ENCODE peak calls at places on chromosome 16, in five cellular contexts. X, U, S, D and E are unnamed samples.

GRCh38 chr16:86319871-86320270 is 190.5 kb upstream of the FOXF1 start:
- DNase-seq in X (peak), U (no peak), S (no peak), D (no peak), E (no peak)

GRCh38 chr16:24442631-24443030 is 96.7 kb upstream of the RBBP6 start:
- DNase-seq in X (no peak), U (no peak), S (no peak), D (no peak), E (no peak)

GRCh38 chr16:57955572-57955971 is 15.4 kb downstream of the CNGB1 start:
- DNase-seq in X (no peak), U (no peak), S (no peak), D (no peak), E (peak)

GRCh38 chr16:85048921-85049562 is 21.4 kb downstream of the KIAA0513 start:
- DNase-seq in X (no peak), U (no peak), S (no peak), D (no peak), E (no peak)

GRCh38 chr16:66578596-66579531 is at the start of gene CMTM2:
- DNase-seq in X (peak), U (no peak), S (no peak), D (no peak), E (no peak)

GRCh38 chr16:1979271-1980025 is 1.8 kb downstream of the NOXO1 start:
- DNase-seq in X (no peak), U (no peak), S (no peak), D (no peak), E (peak)

GRCh38 chr16:2529961-2530628 is 1.1 kb downstream of the CEMP1 start:
- DNase-seq in X (no peak), U (no peak), S (no peak), D (no peak), E (no peak)

GRCh38 chr16:23225634-23226033 is 43.1 kb downstream of the SCNN1G start:
- DNase-seq in X (no peak), U (no peak), S (no peak), D (no peak), E (no peak)

GRCh38 chr16:89722392-89723278 is 1.3 kb downstream of the ZNF276 start:
- DNase-seq in X (peak), U (no peak), S (peak), D (peak), E (no peak)

GRCh38 chr16:84970447-84971127 is 40.7 kb downstream of the ZDHHC7 start:
- DNase-seq in X (peak), U (peak), S (peak), D (peak), E (peak)

GRCh38 chr16:80144191-80144590 is 396.6 kb upstream of the DYNLRB2 start:
- DNase-seq in X (no peak), U (no peak), S (no peak), D (no peak), E (no peak)

GRCh38 chr16:24497405-24497804 is 42.0 kb upstream of the RBBP6 start:
- DNase-seq in X (no peak), U (peak), S (no peak), D (no peak), E (no peak)

GRCh38 chr16:49399594-49400364 is 26.2 kb downstream of the C16orf78 start:
- DNase-seq in X (no peak), U (no peak), S (no peak), D (no peak), E (no peak)

GRCh38 chr16:50235581-50235980 is 30.8 kb upstream of the ADCY7 start:
- DNase-seq in X (no peak), U (no peak), S (no peak), D (no peak), E (no peak)

GRCh38 chr16:14199624-14200023 is 128.5 kb downstream of the MRTFB start:
- DNase-seq in X (no peak), U (peak), S (no peak), D (no peak), E (no peak)

GRCh38 chr16:87207509-87207908 is 109.7 kb downstream of the C16orf95 start:
- DNase-seq in X (no peak), U (peak), S (no peak), D (no peak), E (no peak)

GRCh38 chr16:12767897-12768296 is 35.8 kb downstream of the CPPED1 start:
- DNase-seq in X (no peak), U (no peak), S (no peak), D (no peak), E (no peak)

GRCh38 chr16:79372504-79373184 is 227.9 kb downstream of the MAF start:
- DNase-seq in X (no peak), U (no peak), S (no peak), D (no peak), E (no peak)

GRCh38 chr16:2692251-2692947 is 10.1 kb downstream of the KCTD5 start:
- DNase-seq in X (no peak), U (no peak), S (peak), D (no peak), E (no peak)

GRCh38 chr16:11076259-11077018 is 132.1 kb downstream of the CLEC16A start:
- DNase-seq in X (no peak), U (no peak), S (no peak), D (no peak), E (no peak)

GRCh38 chr16:24036614-24037013 is 200.8 kb downstream of the PRKCB start:
- DNase-seq in X (peak), U (peak), S (peak), D (no peak), E (peak)

GRCh38 chr16:50202926-50203624 is 50.0 kb downstream of the TENT4B start:
- DNase-seq in X (no peak), U (peak), S (no peak), D (no peak), E (no peak)

GRCh38 chr16:35011-35775 is 18.2 kb downstream of the POLR3K start:
- DNase-seq in X (no peak), U (no peak), S (no peak), D (no peak), E (no peak)

GRCh38 chr16:55703003-55704001 is 47.5 kb downstream of the SLC6A2 start:
- DNase-seq in X (peak), U (peak), S (no peak), D (no peak), E (no peak)

GRCh38 chr16:56653218-56653617 is 1.5 kb downstream of the MT1B start:
- DNase-seq in X (no peak), U (no peak), S (no peak), D (no peak), E (no peak)

GRCh38 chr16:57239089-57239488 is 6.0 kb upstream of the ARL2BP start:
- DNase-seq in X (no peak), U (peak), S (no peak), D (no peak), E (no peak)

GRCh38 chr16:47713225-47713595 is 252.1 kb downstream of the PHKB start:
- DNase-seq in X (no peak), U (peak), S (no peak), D (no peak), E (no peak)

GRCh38 chr16:11224096-11224893 is 31.7 kb downstream of the SOCS1 start:
- DNase-seq in X (peak), U (no peak), S (peak), D (peak), E (no peak)

GRCh38 chr16:85335584-85336492 is 223.6 kb upstream of the CIBAR2 start:
- DNase-seq in X (no peak), U (peak), S (no peak), D (no peak), E (no peak)

GRCh38 chr16:17512636-17513220 is 42.0 kb upstream of the XYLT1 start:
- DNase-seq in X (no peak), U (peak), S (no peak), D (no peak), E (no peak)

GRCh38 chr16:27475561-27475960 is 73.6 kb downstream of the IL21R start:
- DNase-seq in X (no peak), U (peak), S (no peak), D (no peak), E (peak)

GRCh38 chr16:19162085-19162484 is 6.0 kb upstream of the SYT17 start:
- DNase-seq in X (no peak), U (no peak), S (no peak), D (no peak), E (no peak)

GRCh38 chr16:60776311-60776710 is 1259.9 kb downstream of the CDH8 start:
- DNase-seq in X (no peak), U (no peak), S (no peak), D (no peak), E (no peak)

GRCh38 chr16:47413041-47413440 is 47.8 kb downstream of the ITFG1 start:
- DNase-seq in X (no peak), U (no peak), S (no peak), D (no peak), E (no peak)

GRCh38 chr16:29791845-29792797 is 1.6 kb downstream of the KIF22 start:
- DNase-seq in X (no peak), U (no peak), S (no peak), D (no peak), E (no peak)

GRCh38 chr16:24966599-24966998 is 48.6 kb downstream of the ARHGAP17 start:
- DNase-seq in X (no peak), U (no peak), S (no peak), D (no peak), E (no peak)